ENCODE peak calls at places on chromosomes 4 and X, in five cellular contexts. Y, D, P, H and I are unnamed samples.

GRCh38 chrX:115367455-115367854 is 77.9 kb downstream of the LUZP4 start:
- DNase-seq in H (no peak), D (no peak), Y (no peak), P (no peak), I (no peak)

GRCh38 chrX:24498975-24499374 is 33.9 kb downstream of the PDK3 start:
- DNase-seq in P (no peak), D (no peak), H (no peak), Y (no peak), I (no peak)

GRCh38 chr4:56240554-56241190 is 146.6 kb downstream of the AASDH start:
- DNase-seq in Y (no peak), P (no peak), D (no peak), H (no peak), I (no peak)

GRCh38 chrX:20230406-20230805 is 36.3 kb downstream of the RPS6KA3 start:
- DNase-seq in D (no peak), H (no peak), P (no peak), Y (no peak), I (no peak)

GRCh38 chrX:46574337-46574940 is 874 bp downstream of the CHST7 start:
- DNase-seq in H (no peak), P (no peak), Y (no peak), D (peak), I (no peak)

GRCh38 chrX:142702749-142703148 is 323.0 kb upstream of the SPANXN4 start:
- DNase-seq in D (no peak), H (no peak), P (no peak), Y (no peak), I (no peak)

GRCh38 chr4:110198472-110199419 is at the start of gene ELOVL6:
- DNase-seq in H (no peak), P (peak), Y (peak), D (peak), I (peak)

GRCh38 chrX:56733459-56734046 is 4.5 kb downstream of the NBDY start:
- DNase-seq in H (peak), Y (peak), D (peak), P (peak), I (no peak)

GRCh38 chr4:37763831-37764230 is 62.7 kb upstream of the PGM2 start:
- DNase-seq in D (no peak), H (no peak), P (no peak), Y (no peak), I (no peak)

GRCh38 chr4:88144048-88144447 is 14.4 kb downstream of the ABCG2 start:
- DNase-seq in P (peak), Y (no peak), H (no peak), D (no peak), I (no peak)

GRCh38 chrX:154464806-154465365 is 6.8 kb downstream of the PLXNA3 start:
- DNase-seq in P (no peak), D (no peak), H (no peak), Y (no peak), I (no peak)

GRCh38 chrX:623599-624323 is 6.8 kb upstream of the SHOX start:
- DNase-seq in Y (no peak), P (no peak), D (peak), H (no peak), I (no peak)

GRCh38 chrX:137930562-137930961 is 364.6 kb downstream of the ZIC3 start:
- DNase-seq in Y (no peak), H (no peak), D (peak), P (no peak), I (no peak)

GRCh38 chr4:142846729-142847606 is 867 bp upstream of the INPP4B start:
- DNase-seq in H (peak), Y (peak), D (peak), P (peak), I (no peak)

GRCh38 chrX:153817291-153817690 is 13.1 kb downstream of the PDZD4 start:
- DNase-seq in Y (no peak), H (no peak), D (peak), P (no peak), I (no peak)

GRCh38 chrX:38437093-38437492 is 84.7 kb downstream of the OTC start:
- DNase-seq in H (no peak), D (no peak), P (no peak), Y (no peak), I (no peak)

GRCh38 chr4:40918330-40918729 is 168.6 kb downstream of the NSUN7 start:
- DNase-seq in P (no peak), H (no peak), D (no peak), Y (no peak), I (no peak)

GRCh38 chrX:52923781-52924241 is 26.7 kb downstream of the FAM156B start:
- DNase-seq in P (no peak), Y (peak), H (no peak), D (no peak), I (no peak)

GRCh38 chrX:3006500-3006899 is at the start of gene ARSH:
- DNase-seq in H (no peak), D (no peak), P (no peak), Y (no peak), I (no peak)

GRCh38 chr4:112082954-112083586 is 62.2 kb upstream of the FAM241A start:
- DNase-seq in P (no peak), H (no peak), Y (no peak), D (no peak), I (peak)